ENCODE peak calls at places on chromosomes 2 and 18, in seven cellular contexts. One of them, this sample, is unnamed.

GRCh38 chr2:237636578-237636977 is 9.2 kb downstream of the LRRFIP1 start:
- DNase-seq in substantia nigra: no peak
- DNase-seq in breast epithelium: no peak
- DNase-seq in AG09319: no peak
- DNase-seq in NCI-H1436: no peak
- DNase-seq in Right ventricle myocardium inferior: no peak
- DNase-seq in fibroblast of lung: no peak
- DNase-seq in this sample: no peak

GRCh38 chr2:28404086-28404485 is 11.4 kb downstream of the FOSL2 start:
- DNase-seq in substantia nigra: no peak
- DNase-seq in breast epithelium: no peak
- DNase-seq in AG09319: no peak
- DNase-seq in NCI-H1436: no peak
- DNase-seq in Right ventricle myocardium inferior: peak; percentile 37
- DNase-seq in fibroblast of lung: no peak
- DNase-seq in this sample: no peak

GRCh38 chr2:195945056-195945455 is 123.6 kb downstream of the DNAH7 start:
- DNase-seq in substantia nigra: no peak
- DNase-seq in breast epithelium: no peak
- DNase-seq in AG09319: no peak
- DNase-seq in NCI-H1436: no peak
- DNase-seq in Right ventricle myocardium inferior: no peak
- DNase-seq in fibroblast of lung: no peak
- DNase-seq in this sample: no peak

GRCh38 chr2:241963223-241963622 is 93.7 kb downstream of the RTP5 start:
- DNase-seq in substantia nigra: no peak
- DNase-seq in breast epithelium: no peak
- DNase-seq in AG09319: no peak
- DNase-seq in NCI-H1436: no peak
- DNase-seq in Right ventricle myocardium inferior: no peak
- DNase-seq in fibroblast of lung: no peak
- DNase-seq in this sample: no peak

GRCh38 chr2:155690785-155691184 is 641.7 kb downstream of the NR4A2 start:
- DNase-seq in substantia nigra: no peak
- DNase-seq in breast epithelium: no peak
- DNase-seq in AG09319: no peak
- DNase-seq in NCI-H1436: no peak
- DNase-seq in Right ventricle myocardium inferior: no peak
- DNase-seq in fibroblast of lung: no peak
- DNase-seq in this sample: no peak

GRCh38 chr2:28374331-28374730 is 18.3 kb upstream of the FOSL2 start:
- DNase-seq in substantia nigra: no peak
- DNase-seq in breast epithelium: no peak
- DNase-seq in AG09319: no peak
- DNase-seq in NCI-H1436: no peak
- DNase-seq in Right ventricle myocardium inferior: no peak
- DNase-seq in fibroblast of lung: no peak
- DNase-seq in this sample: no peak

GRCh38 chr2:84881581-84882414 is 914 bp upstream of the TRABD2A start:
- DNase-seq in substantia nigra: peak; percentile 10
- DNase-seq in breast epithelium: peak; percentile 78
- DNase-seq in AG09319: peak; percentile 48
- DNase-seq in NCI-H1436: peak; percentile 26
- DNase-seq in Right ventricle myocardium inferior: peak; percentile 81
- DNase-seq in fibroblast of lung: peak; percentile 87
- DNase-seq in this sample: peak; percentile 77

GRCh38 chr2:178237488-178238143 is 43.3 kb downstream of the OSBPL6 start:
- DNase-seq in substantia nigra: no peak
- DNase-seq in breast epithelium: no peak
- DNase-seq in AG09319: no peak
- DNase-seq in NCI-H1436: no peak
- DNase-seq in Right ventricle myocardium inferior: no peak
- DNase-seq in fibroblast of lung: no peak
- DNase-seq in this sample: no peak

GRCh38 chr18:48927286-48928080 is 23.3 kb downstream of the SMAD7 start:
- DNase-seq in substantia nigra: no peak
- DNase-seq in breast epithelium: no peak
- DNase-seq in AG09319: no peak
- DNase-seq in NCI-H1436: no peak
- DNase-seq in Right ventricle myocardium inferior: no peak
- DNase-seq in fibroblast of lung: no peak
- DNase-seq in this sample: no peak

GRCh38 chr2:160538115-160538514 is 44.5 kb upstream of the RBMS1 start:
- DNase-seq in substantia nigra: no peak
- DNase-seq in breast epithelium: no peak
- DNase-seq in AG09319: no peak
- DNase-seq in NCI-H1436: no peak
- DNase-seq in Right ventricle myocardium inferior: no peak
- DNase-seq in fibroblast of lung: no peak
- DNase-seq in this sample: no peak

GRCh38 chr18:3456686-3457069 is 6.7 kb downstream of the TGIF1 start:
- DNase-seq in substantia nigra: no peak
- DNase-seq in breast epithelium: no peak
- DNase-seq in AG09319: no peak
- DNase-seq in NCI-H1436: no peak
- DNase-seq in Right ventricle myocardium inferior: no peak
- DNase-seq in fibroblast of lung: no peak
- DNase-seq in this sample: no peak

GRCh38 chr2:241722896-241723454 is 11.5 kb upstream of the D2HGDH start:
- DNase-seq in substantia nigra: no peak
- DNase-seq in breast epithelium: no peak
- DNase-seq in AG09319: no peak
- DNase-seq in NCI-H1436: no peak
- DNase-seq in Right ventricle myocardium inferior: no peak
- DNase-seq in fibroblast of lung: no peak
- DNase-seq in this sample: no peak

This sample was measured in NCI-H1694.